ENCODE peak calls at places on chromosomes 13 and 19, in five cellular contexts. One of them, this sample, is unnamed.

GRCh38 chr19:46674416-46675178 is 13.6 kb upstream of the DACT3 start:
- DNase-seq in AG04450: no peak
- DNase-seq in fibroblast of lung: peak; percentile 25
- DNase-seq in left lung: no peak
- DNase-seq in left ventricle myocardium inferior: no peak
- DNase-seq in this sample: no peak

GRCh38 chr19:6091771-6092291 is 18.5 kb downstream of the RFX2 start:
- DNase-seq in AG04450: no peak
- DNase-seq in fibroblast of lung: peak; percentile 67
- DNase-seq in left lung: no peak
- DNase-seq in left ventricle myocardium inferior: no peak
- DNase-seq in this sample: no peak

GRCh38 chr19:1064661-1065605 is 2.0 kb upstream of the ARHGAP45 start:
- DNase-seq in AG04450: no peak
- DNase-seq in fibroblast of lung: peak; percentile 67
- DNase-seq in left lung: peak; percentile 96
- DNase-seq in left ventricle myocardium inferior: peak; percentile 66
- DNase-seq in this sample: peak; percentile 67

GRCh38 chr13:98537306-98537705 is 39.6 kb downstream of the STK24 start:
- DNase-seq in AG04450: no peak
- DNase-seq in fibroblast of lung: no peak
- DNase-seq in left lung: no peak
- DNase-seq in left ventricle myocardium inferior: no peak
- DNase-seq in this sample: no peak

GRCh38 chr19:53877361-53877766 is 4.6 kb upstream of the PRKCG start:
- DNase-seq in AG04450: no peak
- DNase-seq in fibroblast of lung: peak; percentile 22
- DNase-seq in left lung: no peak
- DNase-seq in left ventricle myocardium inferior: no peak
- DNase-seq in this sample: no peak

GRCh38 chr19:35346193-35347052 is 1.3 kb upstream of the FFAR1 start:
- DNase-seq in AG04450: no peak
- DNase-seq in fibroblast of lung: no peak
- DNase-seq in left lung: peak; percentile 86
- DNase-seq in left ventricle myocardium inferior: no peak
- DNase-seq in this sample: no peak

GRCh38 chr19:51686171-51686570 is 7.0 kb upstream of the SPACA6 start:
- DNase-seq in AG04450: no peak
- DNase-seq in fibroblast of lung: no peak
- DNase-seq in left lung: no peak
- DNase-seq in left ventricle myocardium inferior: no peak
- DNase-seq in this sample: no peak

GRCh38 chr19:22832031-22832762 is at the start of gene ZNF723:
- DNase-seq in AG04450: no peak
- DNase-seq in fibroblast of lung: no peak
- DNase-seq in left lung: no peak
- DNase-seq in left ventricle myocardium inferior: no peak
- DNase-seq in this sample: no peak

GRCh38 chr19:13153627-13154240 is 3.5 kb downstream of the IER2 start:
- DNase-seq in AG04450: no peak
- DNase-seq in fibroblast of lung: peak; percentile 40
- DNase-seq in left lung: peak; percentile 86
- DNase-seq in left ventricle myocardium inferior: no peak
- DNase-seq in this sample: peak; percentile 78

GRCh38 chr19:49366110-49366509 is 2.4 kb downstream of the DKKL1 start:
- DNase-seq in AG04450: no peak
- DNase-seq in fibroblast of lung: no peak
- DNase-seq in left lung: no peak
- DNase-seq in left ventricle myocardium inferior: no peak
- DNase-seq in this sample: no peak

GRCh38 chr19:49362048-49362925 is at the start of gene TEAD2:
- DNase-seq in AG04450: no peak
- DNase-seq in fibroblast of lung: peak; percentile 63
- DNase-seq in left lung: peak; percentile 89
- DNase-seq in left ventricle myocardium inferior: peak; percentile 86
- DNase-seq in this sample: peak; percentile 87

GRCh38 chr19:49362926-49363264 is 679 bp upstream of the TEAD2 start:
- DNase-seq in AG04450: no peak
- DNase-seq in fibroblast of lung: peak; percentile 61
- DNase-seq in left lung: no peak
- DNase-seq in left ventricle myocardium inferior: peak; percentile 59
- DNase-seq in this sample: peak; percentile 65

GRCh38 chr19:49363265-49364082 is at the start of gene DKKL1:
- DNase-seq in AG04450: peak; percentile 98
- DNase-seq in fibroblast of lung: peak; percentile 97
- DNase-seq in left lung: peak; percentile 97
- DNase-seq in left ventricle myocardium inferior: peak; percentile 99
- DNase-seq in this sample: peak; percentile 100

GRCh38 chr19:49364083-49364687 is 508 bp downstream of the DKKL1 start:
- DNase-seq in AG04450: no peak
- DNase-seq in fibroblast of lung: no peak
- DNase-seq in left lung: no peak
- DNase-seq in left ventricle myocardium inferior: no peak
- DNase-seq in this sample: no peak
- H3K4me3 ChIP-seq in AG04450: peak overlapping the region; percentile 27
- H3K4me3 ChIP-seq in fibroblast of lung: no peak overlapping the region
- H3K4me3 ChIP-seq in left lung: peak overlapping the region; percentile 71
- H3K4me3 ChIP-seq in left ventricle myocardium inferior: peak overlapping the region; percentile 85
- H3K4me3 ChIP-seq in this sample: no peak overlapping the region

GRCh38 chr19:9672893-9673292 is 2.0 kb downstream of the ZNF562 start:
- DNase-seq in AG04450: no peak
- DNase-seq in fibroblast of lung: no peak
- DNase-seq in left lung: no peak
- DNase-seq in left ventricle myocardium inferior: no peak
- DNase-seq in this sample: no peak
- H3K9me3 ChIP-seq in AG04450: peaks cover 44% of the 10 kb centered on the region
- H3K9me3 ChIP-seq in fibroblast of lung: peaks cover 1% of the 10 kb centered on the region
- H3K9me3 ChIP-seq in left lung: peaks cover 51% of the 10 kb centered on the region
- H3K9me3 ChIP-seq in left ventricle myocardium inferior: peaks cover 51% of the 10 kb centered on the region
- H3K9me3 ChIP-seq in this sample: peaks cover 7% of the 10 kb centered on the region

GRCh38 chr13:30443957-30444404 is 21.7 kb downstream of the UBE2L5 start:
- DNase-seq in AG04450: no peak
- DNase-seq in fibroblast of lung: no peak
- DNase-seq in left lung: no peak
- DNase-seq in left ventricle myocardium inferior: no peak
- DNase-seq in this sample: no peak

GRCh38 chr13:30442854-30443379 is 20.6 kb downstream of the UBE2L5 start:
- DNase-seq in AG04450: no peak
- DNase-seq in fibroblast of lung: no peak
- DNase-seq in left lung: no peak
- DNase-seq in left ventricle myocardium inferior: no peak
- DNase-seq in this sample: no peak

GRCh38 chr13:30448441-30448840 is 17.3 kb downstream of the HMGB1 start:
- DNase-seq in AG04450: no peak
- DNase-seq in fibroblast of lung: no peak
- DNase-seq in left lung: no peak
- DNase-seq in left ventricle myocardium inferior: no peak
- DNase-seq in this sample: no peak

GRCh38 chr13:30450066-30450465 is 15.7 kb downstream of the HMGB1 start:
- DNase-seq in AG04450: no peak
- DNase-seq in fibroblast of lung: no peak
- DNase-seq in left lung: no peak
- DNase-seq in left ventricle myocardium inferior: no peak
- DNase-seq in this sample: no peak

DNA sequence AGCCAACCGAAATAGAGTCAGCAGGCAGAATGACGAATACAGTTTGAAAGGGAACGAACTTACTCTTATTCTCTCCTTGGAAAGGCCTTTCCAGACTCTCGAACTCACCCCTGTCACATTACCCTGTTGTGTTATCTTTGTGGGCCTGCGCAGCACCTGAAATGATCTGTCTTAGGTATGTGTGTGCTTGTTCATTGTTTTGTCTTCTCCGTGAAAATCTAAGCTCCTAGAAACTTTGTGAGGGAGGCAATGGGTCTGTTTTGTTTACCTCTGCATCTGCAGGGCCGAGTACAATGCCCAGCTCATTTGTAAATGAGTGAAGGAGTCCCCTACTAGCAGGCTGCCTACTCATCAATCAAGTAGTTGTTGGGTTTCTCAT is 19.6 kb downstream of the HMGB1 start:
- DNase-seq in AG04450: no peak
- DNase-seq in fibroblast of lung: no peak
- DNase-seq in left lung: no peak
- DNase-seq in left ventricle myocardium inferior: no peak
- DNase-seq in this sample: no peak
- H3K4me3 ChIP-seq in AG04450: peak overlapping the region; percentile 36
- H3K4me3 ChIP-seq in fibroblast of lung: no peak overlapping the region
- H3K4me3 ChIP-seq in left lung: peak overlapping the region; percentile 37
- H3K4me3 ChIP-seq in left ventricle myocardium inferior: peak overlapping the region; percentile 61
- H3K4me3 ChIP-seq in this sample: peak overlapping the region; percentile 45

GRCh38 chr13:58134012-58134411 is 502.5 kb downstream of the PCDH17 start:
- DNase-seq in AG04450: no peak
- DNase-seq in fibroblast of lung: no peak
- DNase-seq in left lung: no peak
- DNase-seq in left ventricle myocardium inferior: no peak
- DNase-seq in this sample: no peak

GRCh38 chr13:58134525-58134924 is 503.0 kb downstream of the PCDH17 start:
- DNase-seq in AG04450: no peak
- DNase-seq in fibroblast of lung: no peak
- DNase-seq in left lung: peak; percentile 14
- DNase-seq in left ventricle myocardium inferior: no peak
- DNase-seq in this sample: no peak
- H3K9me3 ChIP-seq in AG04450: peaks cover 12% of the 10 kb centered on the region
- H3K9me3 ChIP-seq in fibroblast of lung: no peaks in the 10 kb centered on the region
- H3K9me3 ChIP-seq in left lung: peaks cover 29% of the 10 kb centered on the region
- H3K9me3 ChIP-seq in left ventricle myocardium inferior: peaks cover 33% of the 10 kb centered on the region
- H3K9me3 ChIP-seq in this sample: peaks cover 30% of the 10 kb centered on the region

GRCh38 chr19:3494559-3494958 is 5.9 kb downstream of the DOHH start:
- DNase-seq in AG04450: no peak
- DNase-seq in fibroblast of lung: no peak
- DNase-seq in left lung: no peak
- DNase-seq in left ventricle myocardium inferior: no peak
- DNase-seq in this sample: no peak
- H3K4me3 ChIP-seq in AG04450: no peak overlapping the region
- H3K4me3 ChIP-seq in fibroblast of lung: no peak overlapping the region
- H3K4me3 ChIP-seq in left lung: no peak overlapping the region
- H3K4me3 ChIP-seq in left ventricle myocardium inferior: no peak overlapping the region
- H3K4me3 ChIP-seq in this sample: no peak overlapping the region

GRCh38 chr19:44260695-44261446 is 1.2 kb downstream of the ZNF233 start:
- DNase-seq in AG04450: no peak
- DNase-seq in fibroblast of lung: no peak
- DNase-seq in left lung: no peak
- DNase-seq in left ventricle myocardium inferior: no peak
- DNase-seq in this sample: no peak
- H3K9me3 ChIP-seq in AG04450: peaks cover 8% of the 10 kb centered on the region
- H3K9me3 ChIP-seq in fibroblast of lung: no peaks in the 10 kb centered on the region
- H3K9me3 ChIP-seq in left lung: peaks cover 94% of the 10 kb centered on the region
- H3K9me3 ChIP-seq in left ventricle myocardium inferior: peaks cover 89% of the 10 kb centered on the region
- H3K9me3 ChIP-seq in this sample: peaks cover 83% of the 10 kb centered on the region